ENCODE peak calls at places on chromosome X, in five cellular contexts. O, C, P, B and M are unnamed samples.

GRCh38 chrX:14899607-14900006 is 26.4 kb downstream of the MOSPD2 start:
- DNase-seq in P (peak; percentile 19), B (peak; percentile 70), O (no peak), C (peak; percentile 53), M (no peak)

GRCh38 chrX:103440621-103441020 is 64.3 kb downstream of the BEX3 start:
- DNase-seq in O (no peak), C (no peak), B (no peak), P (no peak), M (no peak)

GRCh38 chrX:139692908-139693307 is 15.1 kb downstream of the MCF2 start:
- DNase-seq in B (no peak), P (no peak), C (no peak), O (no peak), M (no peak)

GRCh38 chrX:39907964-39908616 is 189.7 kb downstream of the BCOR start:
- DNase-seq in C (no peak), B (peak; percentile 94), O (no peak), P (peak; percentile 81), M (peak; percentile 89)

GRCh38 chrX:77298790-77299189 is 148.4 kb upstream of the FGF16 start:
- DNase-seq in C (no peak), B (no peak), P (no peak), O (no peak), M (no peak)

GRCh38 chrX:96791559-96791958 is 92.1 kb upstream of the RPA4 start:
- DNase-seq in B (peak; percentile 83), C (no peak), O (no peak), P (peak; percentile 29), M (no peak)

GRCh38 chrX:18146954-18147353 is 73.7 kb downstream of the BEND2 start:
- DNase-seq in O (no peak), C (peak; percentile 58), P (peak; percentile 12), B (peak; percentile 10), M (no peak)

GRCh38 chrX:154712781-154713391 is 38.0 kb downstream of the GAB3 start:
- DNase-seq in C (no peak), P (peak; percentile 46), B (peak; percentile 78), O (no peak), M (no peak)

GRCh38 chrX:78650906-78651437 is 8.2 kb downstream of the RTL3 start:
- DNase-seq in B (peak; percentile 66), O (no peak), C (no peak), P (no peak), M (no peak)

GRCh38 chrX:86171366-86171765 is 23.1 kb downstream of the DACH2 start:
- DNase-seq in P (no peak), C (peak; percentile 70), O (no peak), B (peak; percentile 12), M (no peak)

GRCh38 chrX:25003066-25003849 is 12.5 kb downstream of the ARX start:
- DNase-seq in P (no peak), O (no peak), B (no peak), C (no peak), M (peak; percentile 41)

GRCh38 chrX:39755152-39756032 is 342.4 kb downstream of the BCOR start:
- DNase-seq in B (peak; percentile 95), O (no peak), P (peak; percentile 85), C (peak; percentile 5), M (peak; percentile 95)

GRCh38 chrX:63652086-63652775 is 132.8 kb downstream of the ARHGEF9 start:
- DNase-seq in C (no peak), P (peak; percentile 8), O (no peak), B (peak; percentile 66), M (no peak)

GRCh38 chrX:123803331-123803983 is 56.4 kb upstream of the XIAP start:
- DNase-seq in C (no peak), P (peak; percentile 49), B (peak; percentile 83), O (no peak), M (no peak)

GRCh38 chrX:21972721-21973120 is 32.2 kb downstream of the SMS start:
- DNase-seq in O (no peak), P (no peak), C (peak; percentile 52), B (peak; percentile 55), M (no peak)

GRCh38 chrX:19630228-19630627 is 114.9 kb upstream of the MAP3K15 start:
- DNase-seq in B (no peak), C (no peak), P (no peak), O (no peak), M (no peak)

GRCh38 chrX:53290441-53291041 is 9.2 kb upstream of the IQSEC2 start:
- DNase-seq in B (no peak), P (no peak), O (no peak), C (no peak), M (peak; percentile 21)

GRCh38 chrX:44400588-44400987 is 57.1 kb upstream of the EFHC2 start:
- DNase-seq in C (no peak), B (peak; percentile 96), O (no peak), P (peak; percentile 50), M (no peak)

GRCh38 chrX:150052226-150052625 is 113.9 kb upstream of the EOLA2 start:
- DNase-seq in O (no peak), C (no peak), P (no peak), B (no peak), M (no peak)

GRCh38 chrX:36963069-36963808 is 44.9 kb upstream of the FAM47C start:
- DNase-seq in P (no peak), B (no peak), O (no peak), C (no peak), M (peak; percentile 50)

GRCh38 chrX:39397561-39398200 is 596.4 kb downstream of the MID1IP1 start:
- DNase-seq in O (no peak), B (no peak), P (no peak), C (no peak), M (no peak)

GRCh38 chrX:40663880-40664630 is 16.7 kb upstream of the CXorf38 start:
- DNase-seq in C (no peak), O (no peak), P (peak; percentile 64), B (peak; percentile 39), M (no peak)

GRCh38 chrX:119427024-119427794 is 28.1 kb downstream of the SLC25A43 start:
- DNase-seq in B (peak; percentile 53), P (no peak), O (peak; percentile 5), C (no peak), M (no peak)

GRCh38 chrX:150036181-150036580 is 97.9 kb upstream of the EOLA2 start:
- DNase-seq in B (peak; percentile 71), P (peak; percentile 31), C (no peak), O (no peak), M (no peak)

GRCh38 chrX:34810911-34811310 is 131.7 kb upstream of the FAM47B start:
- DNase-seq in P (no peak), B (no peak), O (no peak), C (no peak), M (no peak)

GRCh38 chrX:10041383-10041782 is 74.2 kb downstream of the CLDN34 start:
- DNase-seq in B (no peak), P (peak; percentile 44), C (no peak), O (no peak), M (no peak)

GRCh38 chrX:140505421-140506337 is 810 bp upstream of the SOX3 start:
- DNase-seq in C (no peak), O (no peak), P (no peak), B (no peak), M (no peak)

GRCh38 chrX:17743913-17744312 is 6.6 kb downstream of the SCML1 start:
- DNase-seq in O (no peak), C (no peak), P (no peak), B (no peak), M (no peak)

GRCh38 chrX:24574743-24575142 is 72.4 kb downstream of the PCYT1B start:
- DNase-seq in P (no peak), B (no peak), C (no peak), O (no peak), M (no peak)

GRCh38 chrX:38216642-38217041 is 4.0 kb downstream of the SRPX start:
- DNase-seq in B (peak; percentile 60), C (no peak), P (no peak), O (no peak), M (no peak)

GRCh38 chrX:71103110-71103983 is 3.2 kb downstream of the CXorf65 start:
- DNase-seq in B (no peak), P (no peak), C (no peak), O (no peak), M (no peak)

GRCh38 chrX:43562372-43562771 is 93.7 kb upstream of the MAOA start:
- DNase-seq in C (no peak), B (peak; percentile 20), O (no peak), P (no peak), M (no peak)

GRCh38 chrX:47623540-47624027 is 3.9 kb upstream of the SYN1 start:
- DNase-seq in O (peak; percentile 0), B (peak; percentile 70), C (no peak), P (peak; percentile 84), M (peak; percentile 83)

GRCh38 chrX:153970398-153971123 is 1.1 kb downstream of the HCFC1 start:
- DNase-seq in O (peak; percentile 45), P (peak; percentile 24), C (peak; percentile 77), B (peak; percentile 79), M (peak; percentile 86)

GRCh38 chrX:14529288-14529989 is at the start of gene GLRA2:
- DNase-seq in C (peak; percentile 59), P (peak; percentile 25), B (peak; percentile 10), O (no peak), M (no peak)

GRCh38 chrX:105636667-105637066 is 185.7 kb upstream of the NRK start:
- DNase-seq in C (no peak), O (no peak), P (no peak), B (peak; percentile 21), M (no peak)

GRCh38 chrX:41384041-41384705 is 50.2 kb downstream of the DDX3X start:
- DNase-seq in O (no peak), C (no peak), B (peak; percentile 91), P (peak; percentile 43), M (peak; percentile 76)

GRCh38 chrX:9788908-9789307 is 2.7 kb downstream of the SHROOM2 start:
- DNase-seq in P (no peak), C (no peak), O (no peak), B (no peak), M (no peak)